ENCODE peak calls at places on chromosomes 2 and 18, in ten cellular contexts. One of them, this sample, is unnamed.

GRCh38 chr2:84959494-84960156 is 11.3 kb upstream of the KCMF1 start:
- DNase-seq in IMR-90: peak; percentile 64
- DNase-seq in left lung: no peak
- DNase-seq in pancreas: peak; percentile 59
- DNase-seq in PC-3: peak; percentile 66
- DNase-seq in foreskin fibroblast: peak; percentile 47
- DNase-seq in GM12864: no peak
- DNase-seq in neural progenitor cell: peak; percentile 33
- DNase-seq in A549: no peak
- DNase-seq in lower lobe of right lung: no peak
- DNase-seq in this sample: peak; percentile 65

GRCh38 chr2:38121481-38121880 is 45.5 kb upstream of the CYP1B1 start:
- DNase-seq in neural progenitor cell: no peak
- DNase-seq in A549: no peak
- DNase-seq in pancreas: no peak
- DNase-seq in IMR-90: no peak
- DNase-seq in PC-3: no peak
- DNase-seq in GM12864: no peak
- DNase-seq in lower lobe of right lung: no peak
- DNase-seq in left lung: no peak
- DNase-seq in foreskin fibroblast: no peak
- DNase-seq in this sample: no peak

GRCh38 chr18:7601249-7601620 is 34.1 kb downstream of the PTPRM start:
- DNase-seq in pancreas: no peak
- DNase-seq in PC-3: peak; percentile 70
- DNase-seq in A549: no peak
- DNase-seq in neural progenitor cell: no peak
- DNase-seq in lower lobe of right lung: no peak
- DNase-seq in IMR-90: peak; percentile 63
- DNase-seq in foreskin fibroblast: peak; percentile 60
- DNase-seq in left lung: no peak
- DNase-seq in GM12864: no peak
- DNase-seq in this sample: no peak

GRCh38 chr2:42513252-42513918 is 19.6 kb upstream of the KCNG3 start:
- DNase-seq in neural progenitor cell: peak; percentile 72
- DNase-seq in left lung: no peak
- DNase-seq in PC-3: peak; percentile 78
- DNase-seq in IMR-90: peak; percentile 43
- DNase-seq in pancreas: no peak
- DNase-seq in foreskin fibroblast: peak; percentile 64
- DNase-seq in GM12864: peak; percentile 13
- DNase-seq in lower lobe of right lung: no peak
- DNase-seq in A549: peak; percentile 67
- DNase-seq in this sample: peak; percentile 76

GRCh38 chr2:20421988-20422678 is 24.7 kb upstream of the RHOB start:
- DNase-seq in foreskin fibroblast: peak; percentile 97
- DNase-seq in PC-3: peak; percentile 95
- DNase-seq in A549: no peak
- DNase-seq in left lung: peak; percentile 92
- DNase-seq in neural progenitor cell: no peak
- DNase-seq in pancreas: peak; percentile 98
- DNase-seq in IMR-90: peak; percentile 82
- DNase-seq in lower lobe of right lung: peak; percentile 95
- DNase-seq in GM12864: no peak
- DNase-seq in this sample: peak; percentile 92

GRCh38 chr2:216505133-216506106 is 6.8 kb downstream of the RPL37A start:
- DNase-seq in GM12864: no peak
- DNase-seq in left lung: no peak
- DNase-seq in PC-3: no peak
- DNase-seq in lower lobe of right lung: no peak
- DNase-seq in A549: no peak
- DNase-seq in foreskin fibroblast: no peak
- DNase-seq in pancreas: no peak
- DNase-seq in neural progenitor cell: no peak
- DNase-seq in IMR-90: no peak
- DNase-seq in this sample: no peak

GRCh38 chr2:24539258-24539657 is 48.2 kb downstream of the NCOA1 start:
- DNase-seq in GM12864: no peak
- DNase-seq in lower lobe of right lung: no peak
- DNase-seq in foreskin fibroblast: no peak
- DNase-seq in left lung: no peak
- DNase-seq in PC-3: no peak
- DNase-seq in pancreas: no peak
- DNase-seq in IMR-90: no peak
- DNase-seq in neural progenitor cell: no peak
- DNase-seq in A549: no peak
- DNase-seq in this sample: no peak

GRCh38 chr2:17793293-17793692 is 23.0 kb upstream of the MSGN1 start:
- DNase-seq in GM12864: no peak
- DNase-seq in IMR-90: no peak
- DNase-seq in A549: no peak
- DNase-seq in foreskin fibroblast: no peak
- DNase-seq in pancreas: no peak
- DNase-seq in PC-3: no peak
- DNase-seq in lower lobe of right lung: no peak
- DNase-seq in left lung: no peak
- DNase-seq in neural progenitor cell: no peak
- DNase-seq in this sample: no peak

GRCh38 chr2:60051991-60052390 is 501.5 kb downstream of the BCL11A start:
- DNase-seq in pancreas: no peak
- DNase-seq in IMR-90: no peak
- DNase-seq in A549: no peak
- DNase-seq in PC-3: no peak
- DNase-seq in foreskin fibroblast: no peak
- DNase-seq in GM12864: no peak
- DNase-seq in left lung: no peak
- DNase-seq in neural progenitor cell: no peak
- DNase-seq in lower lobe of right lung: no peak
- DNase-seq in this sample: no peak

GRCh38 chr2:11348209-11348749 is 3.8 kb upstream of the ROCK2 start:
- DNase-seq in left lung: no peak
- DNase-seq in neural progenitor cell: no peak
- DNase-seq in IMR-90: no peak
- DNase-seq in A549: no peak
- DNase-seq in lower lobe of right lung: no peak
- DNase-seq in pancreas: peak; percentile 60
- DNase-seq in foreskin fibroblast: no peak
- DNase-seq in PC-3: no peak
- DNase-seq in GM12864: no peak
- DNase-seq in this sample: no peak

GRCh38 chr18:23958036-23958435 is 56.5 kb upstream of the TTC39C start:
- DNase-seq in lower lobe of right lung: no peak
- DNase-seq in pancreas: peak; percentile 33
- DNase-seq in neural progenitor cell: no peak
- DNase-seq in foreskin fibroblast: peak; percentile 35
- DNase-seq in IMR-90: no peak
- DNase-seq in GM12864: no peak
- DNase-seq in left lung: no peak
- DNase-seq in A549: no peak
- DNase-seq in PC-3: no peak
- DNase-seq in this sample: peak; percentile 82

GRCh38 chr2:64784168-64785061 is 130.7 kb upstream of the SERTAD2 start:
- DNase-seq in lower lobe of right lung: peak; percentile 73
- DNase-seq in pancreas: no peak
- DNase-seq in GM12864: no peak
- DNase-seq in left lung: no peak
- DNase-seq in A549: no peak
- DNase-seq in PC-3: peak; percentile 79
- DNase-seq in foreskin fibroblast: no peak
- DNase-seq in neural progenitor cell: no peak
- DNase-seq in IMR-90: no peak
- DNase-seq in this sample: no peak

GRCh38 chr18:30689216-30689615 is 353.3 kb downstream of the DSC3 start:
- DNase-seq in IMR-90: no peak
- DNase-seq in lower lobe of right lung: no peak
- DNase-seq in GM12864: no peak
- DNase-seq in pancreas: no peak
- DNase-seq in foreskin fibroblast: no peak
- DNase-seq in PC-3: no peak
- DNase-seq in neural progenitor cell: no peak
- DNase-seq in A549: no peak
- DNase-seq in left lung: no peak
- DNase-seq in this sample: no peak

GRCh38 chr2:219045937-219046550 is 4.7 kb upstream of the CFAP65 start:
- DNase-seq in IMR-90: peak; percentile 27
- DNase-seq in left lung: no peak
- DNase-seq in GM12864: no peak
- DNase-seq in lower lobe of right lung: no peak
- DNase-seq in foreskin fibroblast: peak; percentile 70
- DNase-seq in PC-3: peak; percentile 59
- DNase-seq in A549: no peak
- DNase-seq in neural progenitor cell: peak; percentile 85
- DNase-seq in pancreas: peak; percentile 51
- DNase-seq in this sample: peak; percentile 45

GRCh38 chr2:76895469-76895868 is 626.7 kb downstream of the LRRTM4 start:
- DNase-seq in IMR-90: peak; percentile 1
- DNase-seq in lower lobe of right lung: no peak
- DNase-seq in neural progenitor cell: no peak
- DNase-seq in pancreas: no peak
- DNase-seq in foreskin fibroblast: no peak
- DNase-seq in PC-3: peak; percentile 6
- DNase-seq in A549: no peak
- DNase-seq in left lung: no peak
- DNase-seq in GM12864: no peak
- DNase-seq in this sample: no peak

GRCh38 chr2:20633794-20634259 is 17.1 kb downstream of the HS1BP3 start:
- DNase-seq in foreskin fibroblast: no peak
- DNase-seq in lower lobe of right lung: peak; percentile 87
- DNase-seq in left lung: peak; percentile 86
- DNase-seq in neural progenitor cell: no peak
- DNase-seq in PC-3: no peak
- DNase-seq in GM12864: no peak
- DNase-seq in A549: no peak
- DNase-seq in IMR-90: no peak
- DNase-seq in pancreas: peak; percentile 60
- DNase-seq in this sample: no peak

GRCh38 chr2:33210626-33211025 is 263.9 kb downstream of the LTBP1 start:
- DNase-seq in foreskin fibroblast: peak; percentile 98
- DNase-seq in pancreas: no peak
- DNase-seq in PC-3: peak; percentile 89
- DNase-seq in IMR-90: peak; percentile 99
- DNase-seq in GM12864: no peak
- DNase-seq in neural progenitor cell: peak; percentile 2
- DNase-seq in A549: peak; percentile 49
- DNase-seq in lower lobe of right lung: no peak
- DNase-seq in left lung: no peak
- DNase-seq in this sample: peak; percentile 98

GRCh38 chr2:133603109-133603508 is 34.8 kb upstream of the NCKAP5 start:
- DNase-seq in left lung: no peak
- DNase-seq in lower lobe of right lung: no peak
- DNase-seq in foreskin fibroblast: no peak
- DNase-seq in neural progenitor cell: no peak
- DNase-seq in GM12864: no peak
- DNase-seq in IMR-90: no peak
- DNase-seq in pancreas: no peak
- DNase-seq in PC-3: no peak
- DNase-seq in A549: no peak
- DNase-seq in this sample: no peak

GRCh38 chr18:80200932-80201672 is 46.2 kb downstream of the PARD6G start:
- DNase-seq in neural progenitor cell: no peak
- DNase-seq in foreskin fibroblast: no peak
- DNase-seq in A549: no peak
- DNase-seq in PC-3: no peak
- DNase-seq in GM12864: no peak
- DNase-seq in left lung: no peak
- DNase-seq in lower lobe of right lung: no peak
- DNase-seq in pancreas: no peak
- DNase-seq in IMR-90: no peak
- DNase-seq in this sample: no peak

GRCh38 chr2:205696541-205697441 is 14.5 kb downstream of the NRP2 start:
- DNase-seq in lower lobe of right lung: no peak
- DNase-seq in A549: no peak
- DNase-seq in GM12864: no peak
- DNase-seq in pancreas: no peak
- DNase-seq in PC-3: no peak
- DNase-seq in IMR-90: peak; percentile 63
- DNase-seq in left lung: no peak
- DNase-seq in foreskin fibroblast: no peak
- DNase-seq in neural progenitor cell: peak; percentile 57
- DNase-seq in this sample: no peak
- TF ChIP-seq CTCF in lower lobe of right lung: no peak
- TF ChIP-seq CTCF in A549: peak; percentile 47
- TF ChIP-seq CTCF in GM12864: no peak
- TF ChIP-seq CTCF in pancreas: no peak
- TF ChIP-seq CTCF in PC-3: peak; percentile 34
- TF ChIP-seq CTCF in IMR-90: peak; percentile 35
- TF ChIP-seq CTCF in left lung: no peak
- TF ChIP-seq CTCF in foreskin fibroblast: peak; percentile 35
- TF ChIP-seq CTCF in neural progenitor cell: peak; percentile 50
- TF ChIP-seq CTCF in this sample: peak; percentile 21

GRCh38 chr18:9106800-9107574 is 4.5 kb downstream of the NDUFV2 start:
- DNase-seq in foreskin fibroblast: no peak
- DNase-seq in GM12864: no peak
- DNase-seq in lower lobe of right lung: no peak
- DNase-seq in pancreas: no peak
- DNase-seq in PC-3: no peak
- DNase-seq in IMR-90: no peak
- DNase-seq in left lung: no peak
- DNase-seq in neural progenitor cell: peak; percentile 65
- DNase-seq in A549: no peak
- DNase-seq in this sample: no peak
- H3K4me3 ChIP-seq in foreskin fibroblast: no peak overlapping the region
- H3K4me3 ChIP-seq in GM12864: peak overlapping the region; percentile 32
- H3K4me3 ChIP-seq in lower lobe of right lung: no peak overlapping the region
- H3K4me3 ChIP-seq in pancreas: no peak overlapping the region
- H3K4me3 ChIP-seq in PC-3: peak overlapping the region; percentile 73
- H3K4me3 ChIP-seq in IMR-90: no peak overlapping the region
- H3K4me3 ChIP-seq in left lung: no peak overlapping the region
- H3K4me3 ChIP-seq in neural progenitor cell: peak overlapping the region; percentile 75
- H3K4me3 ChIP-seq in A549: no peak overlapping the region
- H3K4me3 ChIP-seq in this sample: no peak overlapping the region

GRCh38 chr2:168120310-168120709 is 127.1 kb downstream of the STK39 start:
- DNase-seq in neural progenitor cell: no peak
- DNase-seq in left lung: no peak
- DNase-seq in IMR-90: no peak
- DNase-seq in lower lobe of right lung: no peak
- DNase-seq in PC-3: peak; percentile 10
- DNase-seq in GM12864: no peak
- DNase-seq in foreskin fibroblast: no peak
- DNase-seq in pancreas: no peak
- DNase-seq in A549: no peak
- DNase-seq in this sample: no peak
- TF ChIP-seq CTCF in neural progenitor cell: no peak
- TF ChIP-seq CTCF in left lung: no peak
- TF ChIP-seq CTCF in IMR-90: no peak
- TF ChIP-seq CTCF in lower lobe of right lung: no peak
- TF ChIP-seq CTCF in PC-3: peak; percentile 31
- TF ChIP-seq CTCF in GM12864: no peak
- TF ChIP-seq CTCF in foreskin fibroblast: no peak
- TF ChIP-seq CTCF in pancreas: no peak
- TF ChIP-seq CTCF in A549: no peak
- TF ChIP-seq CTCF in this sample: no peak

DNA sequence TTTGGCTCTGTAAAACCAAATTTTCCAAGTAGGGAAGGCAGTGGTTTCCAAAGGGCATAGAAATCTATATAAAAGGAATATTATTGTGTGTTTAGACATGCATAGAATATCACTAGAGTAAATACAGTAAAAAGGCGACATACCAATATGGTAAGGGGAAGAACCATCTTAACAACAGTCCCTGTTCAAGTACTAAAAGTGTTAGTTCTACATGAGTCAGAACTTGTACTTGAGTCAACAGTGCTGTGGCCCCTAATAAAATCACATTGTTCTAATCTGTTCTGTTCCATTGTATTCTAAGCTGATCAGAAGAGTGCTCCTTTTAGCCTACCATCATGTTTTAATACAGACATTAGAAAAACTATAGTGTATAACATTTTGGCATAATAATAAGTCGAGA is 36.1 kb upstream of the TNFRSF11A start:
- DNase-seq in PC-3: peak; percentile 75
- DNase-seq in foreskin fibroblast: peak; percentile 32
- DNase-seq in A549: no peak
- DNase-seq in pancreas: no peak
- DNase-seq in GM12864: peak; percentile 8
- DNase-seq in left lung: no peak
- DNase-seq in lower lobe of right lung: no peak
- DNase-seq in neural progenitor cell: no peak
- DNase-seq in IMR-90: no peak
- DNase-seq in this sample: no peak
- H3K4me3 ChIP-seq in PC-3: no peak overlapping the region
- H3K4me3 ChIP-seq in foreskin fibroblast: no peak overlapping the region
- H3K4me3 ChIP-seq in A549: no peak overlapping the region
- H3K4me3 ChIP-seq in pancreas: no peak overlapping the region
- H3K4me3 ChIP-seq in GM12864: no peak overlapping the region
- H3K4me3 ChIP-seq in left lung: no peak overlapping the region
- H3K4me3 ChIP-seq in lower lobe of right lung: no peak overlapping the region
- H3K4me3 ChIP-seq in neural progenitor cell: no peak overlapping the region
- H3K4me3 ChIP-seq in IMR-90: no peak overlapping the region
- H3K4me3 ChIP-seq in this sample: no peak overlapping the region

This sample was measured in fibroblast of the aortic adventitia.